ENCODE peak calls at places on chromosomes 6 and 20, in eight cellular contexts. U is fibroblast of villous mesenchyme, I is ovary, O is fibroblast of pulmonary artery, G is transverse colon, Y is tibial nerve, B is epithelial cell of esophagus, T is mammary epithelial cell. V is an unnamed sample.

GRCh38 chr6:13872681-13873080 is 52.1 kb upstream of the RNF182 start:
- DNase-seq in Y (no peak), T (no peak), O (no peak), I (no peak), U (no peak), B (no peak), G (no peak), V (no peak)

GRCh38 chr6:2966347-2966746 is 5.0 kb downstream of the SERPINB6 start:
- DNase-seq in B (no peak), G (no peak), U (no peak), O (no peak), I (no peak), Y (no peak), T (no peak), V (no peak)

GRCh38 chr6:36547646-36548400 is 544 bp upstream of the STK38 start:
- DNase-seq in Y (no peak), O (no peak), I (peak), U (no peak), B (no peak), G (no peak), T (no peak), V (no peak)

GRCh38 chr6:6823030-6823429 is 234.5 kb downstream of the LY86 start:
- DNase-seq in T (no peak), O (no peak), U (no peak), Y (no peak), G (no peak), I (no peak), B (no peak), V (no peak)

GRCh38 chr6:36364669-36365479 is 22.6 kb downstream of the ETV7 start:
- DNase-seq in U (no peak), G (no peak), B (peak), T (no peak), O (peak), I (no peak), Y (no peak), V (peak)

GRCh38 chr6:27505209-27506027 is 32.5 kb upstream of the ZNF184 start:
- DNase-seq in Y (peak), I (peak), U (peak), T (peak), G (peak), B (peak), O (peak), V (peak)

GRCh38 chr6:18362058-18362561 is 25.0 kb upstream of the RNF144B start:
- DNase-seq in G (no peak), I (no peak), Y (no peak), O (peak), B (peak), T (peak), U (peak), V (no peak)

GRCh38 chr6:35764238-35764896 is 12.0 kb upstream of the CLPSL2 start:
- DNase-seq in Y (no peak), U (no peak), O (no peak), B (peak), T (peak), I (no peak), G (no peak), V (no peak)

GRCh38 chr6:126923807-126924206 is 194.7 kb upstream of the RSPO3 start:
- DNase-seq in B (no peak), O (no peak), G (no peak), U (no peak), Y (no peak), I (no peak), T (no peak), V (no peak)

GRCh38 chr6:21321076-21321475 is 272.5 kb upstream of the SOX4 start:
- DNase-seq in Y (no peak), B (peak), U (no peak), O (no peak), T (no peak), I (no peak), G (no peak), V (no peak)

GRCh38 chr6:125099211-125100017 is 54.2 kb upstream of the TPD52L1 start:
- DNase-seq in O (peak), T (peak), G (peak), I (peak), U (peak), Y (no peak), B (peak), V (peak)

GRCh38 chr6:33705268-33705885 is 6.1 kb downstream of the UQCC2 start:
- DNase-seq in B (no peak), I (no peak), U (peak), Y (no peak), O (no peak), T (no peak), G (no peak), V (no peak)

GRCh38 chr6:6870914-6871313 is 236.8 kb upstream of the RREB1 start:
- DNase-seq in T (no peak), B (no peak), I (no peak), G (no peak), O (no peak), U (no peak), Y (no peak), V (no peak)

GRCh38 chr20:55415567-55416142 is 589.7 kb downstream of the CBLN4 start:
- DNase-seq in B (peak), O (no peak), Y (no peak), T (peak), I (no peak), U (peak), G (no peak), V (no peak)

GRCh38 chr6:23137596-23137995 is 568.2 kb downstream of the HDGFL1 start:
- DNase-seq in B (no peak), U (no peak), I (no peak), T (no peak), O (peak), Y (no peak), G (no peak), V (no peak)

GRCh38 chr20:39117486-39117885 is 155.3 kb downstream of the DHX35 start:
- DNase-seq in B (peak), I (no peak), O (peak), G (no peak), T (peak), Y (no peak), U (peak), V (no peak)

GRCh38 chr20:32972181-32973076 is 31.8 kb downstream of the SUN5 start:
- DNase-seq in G (peak), T (no peak), Y (no peak), O (no peak), U (no peak), B (no peak), I (no peak), V (peak)

GRCh38 chr6:36546664-36546957 is 668 bp downstream of the STK38 start:
- DNase-seq in T (peak), U (no peak), G (no peak), B (no peak), Y (no peak), O (no peak), I (no peak), V (no peak)

GRCh38 chr6:139530551-139530950 is 156.1 kb upstream of the CITED2 start:
- DNase-seq in O (no peak), B (no peak), I (no peak), Y (no peak), G (no peak), U (no peak), T (no peak), V (no peak)

GRCh38 chr20:18780731-18781130 is 32.9 kb upstream of the SCP2D1 start:
- DNase-seq in I (no peak), G (no peak), T (no peak), O (no peak), U (no peak), Y (no peak), B (no peak), V (no peak)

GRCh38 chr20:45097485-45098095 is 3.3 kb downstream of the KCNS1 start:
- DNase-seq in G (peak), U (peak), I (no peak), B (peak), T (no peak), O (peak), Y (no peak), V (peak)

GRCh38 chr20:45950330-45950646 is 15.8 kb downstream of the PCIF1 start:
- DNase-seq in Y (no peak), O (no peak), G (no peak), B (no peak), I (no peak), T (no peak), U (no peak), V (no peak)

GRCh38 chr6:157542405-157542943 is 161.5 kb downstream of the ZDHHC14 start:
- DNase-seq in U (no peak), I (no peak), T (no peak), Y (no peak), B (no peak), G (no peak), O (no peak), V (no peak)

GRCh38 chr6:122878809-122879208 is 89.8 kb downstream of the SMPDL3A start:
- DNase-seq in Y (no peak), G (no peak), I (no peak), O (no peak), B (no peak), T (no peak), U (no peak), V (no peak)

GRCh38 chr20:8755340-8756118 is 313.4 kb upstream of the PLCB4 start:
- DNase-seq in Y (no peak), I (no peak), O (no peak), T (no peak), U (no peak), G (no peak), B (no peak), V (no peak)

GRCh38 chr20:4916991-4917881 is 84.1 kb downstream of the SLC23A2 start:
- DNase-seq in I (no peak), G (no peak), O (peak), U (no peak), B (no peak), Y (no peak), T (peak), V (no peak)

GRCh38 chr6:125899726-125900182 is 56.8 kb upstream of the HINT3 start:
- DNase-seq in O (no peak), B (no peak), T (no peak), I (no peak), Y (no peak), U (no peak), G (no peak), V (no peak)

GRCh38 chr6:138685257-138685656 is 88.3 kb upstream of the CCDC28A start:
- DNase-seq in Y (no peak), B (peak), O (no peak), U (no peak), G (no peak), T (peak), I (no peak), V (no peak)

GRCh38 chr6:33702345-33702977 is 9.0 kb downstream of the UQCC2 start:
- DNase-seq in Y (no peak), T (peak), O (peak), G (peak), U (peak), I (no peak), B (peak), V (peak)

GRCh38 chr6:112096901-112097300 is 9.5 kb downstream of the FAM229B start:
- DNase-seq in O (no peak), I (no peak), G (no peak), U (no peak), Y (no peak), T (no peak), B (no peak), V (no peak)

GRCh38 chr6:30647039-30647801 is at the start of gene C6orf136:
- DNase-seq in G (peak), B (peak), Y (peak), T (peak), I (peak), U (peak), O (peak), V (peak)

GRCh38 chr20:36886859-36887778 is 11.2 kb downstream of the TLDC2 start:
- DNase-seq in Y (peak), G (peak), I (peak), T (peak), O (peak), B (peak), U (peak), V (peak)

GRCh38 chr6:25428758-25429317 is 149.7 kb downstream of the CARMIL1 start:
- DNase-seq in I (no peak), O (no peak), Y (no peak), G (no peak), U (no peak), T (no peak), B (no peak), V (no peak)

GRCh38 chr6:168190646-168191443 is 111.8 kb upstream of the FRMD1 start:
- DNase-seq in T (no peak), O (no peak), B (no peak), Y (no peak), U (no peak), G (no peak), I (no peak), V (no peak)

GRCh38 chr6:7646394-7646793 is 56.4 kb downstream of the SNRNP48 start:
- DNase-seq in B (peak), O (peak), G (no peak), U (no peak), I (no peak), T (peak), Y (no peak), V (no peak)

DNA sequence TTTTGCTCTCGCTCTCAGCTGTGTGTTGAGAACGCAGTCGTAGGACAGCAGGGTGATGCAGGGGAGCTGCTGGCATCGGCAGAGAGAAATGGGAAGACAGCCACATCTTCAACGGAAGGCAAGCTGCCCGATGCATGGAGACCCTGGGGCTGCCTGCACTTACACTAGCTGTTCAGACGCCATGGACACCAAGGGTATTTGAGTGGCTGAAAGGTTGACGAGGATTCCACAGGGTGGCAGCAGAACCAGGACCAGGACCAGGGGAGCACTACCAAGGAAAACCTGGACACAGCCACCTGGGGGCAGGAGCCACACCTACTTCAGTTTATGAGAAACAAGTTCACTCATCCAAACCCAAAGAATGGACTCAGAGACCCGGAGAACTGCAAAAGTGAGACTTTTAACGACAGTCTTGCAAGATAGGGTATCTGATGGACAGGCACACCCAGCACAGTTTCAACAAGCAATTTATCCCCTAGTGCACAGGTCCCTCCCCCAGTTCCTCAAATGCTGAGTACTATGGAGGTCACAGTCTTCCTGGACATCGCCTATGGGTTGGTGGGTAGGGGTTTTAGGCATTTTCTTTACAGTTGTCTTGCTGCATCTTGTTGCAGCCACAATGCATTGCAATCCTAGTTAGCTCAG is 56.3 kb upstream of the ENTPD6 start:
- DNase-seq in U (no peak), B (peak), G (no peak), I (no peak), O (no peak), Y (no peak), T (no peak), V (peak)
- TF ChIP-seq CTCF in U (no peak), B (peak), G (no peak), I (no peak), O (no peak), Y (no peak), T (no peak), V (no peak)

DNA sequence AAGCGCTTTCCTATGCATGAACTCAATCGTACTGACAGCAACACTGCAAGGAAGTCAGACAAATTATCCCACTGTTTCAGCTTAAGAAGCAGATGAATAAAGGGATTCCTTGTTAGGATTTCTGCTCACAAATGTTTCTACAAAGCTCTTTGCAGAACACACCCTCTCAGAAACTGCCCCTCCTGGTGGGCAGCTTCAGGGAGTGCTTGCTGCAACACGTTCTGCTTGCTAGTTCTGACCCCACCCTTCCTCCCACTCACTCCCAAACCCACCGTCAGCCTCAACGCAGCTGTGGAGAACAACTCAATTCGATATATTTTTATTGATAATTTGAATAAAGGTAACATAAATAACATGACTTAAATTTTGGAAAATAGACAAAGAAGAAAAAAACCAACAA is 250.8 kb upstream of the PRDM1 start:
- DNase-seq in G (peak), T (peak), U (peak), O (peak), Y (no peak), I (no peak), B (peak), V (peak)
- TF ChIP-seq CTCF in G (peak), T (peak), U (peak), O (no peak), Y (no peak), I (no peak), B (peak), V (peak)

GRCh38 chr6:28774292-28775051 is 149.3 kb downstream of the TRIM27 start:
- DNase-seq in I (no peak), Y (no peak), U (no peak), T (no peak), O (no peak), B (no peak), G (no peak), V (no peak)

GRCh38 chr6:28772480-28773381 is 151.1 kb downstream of the TRIM27 start:
- DNase-seq in G (no peak), T (no peak), O (no peak), U (no peak), B (peak), I (no peak), Y (no peak), V (no peak)

GRCh38 chr6:28770732-28771131 is 153.1 kb downstream of the TRIM27 start:
- DNase-seq in G (no peak), O (no peak), I (no peak), Y (no peak), B (no peak), U (no peak), T (no peak), V (no peak)

GRCh38 chr6:28769626-28770402 is 154.0 kb downstream of the TRIM27 start:
- DNase-seq in U (peak), T (peak), G (no peak), O (peak), B (peak), Y (no peak), I (no peak), V (no peak)

DNA sequence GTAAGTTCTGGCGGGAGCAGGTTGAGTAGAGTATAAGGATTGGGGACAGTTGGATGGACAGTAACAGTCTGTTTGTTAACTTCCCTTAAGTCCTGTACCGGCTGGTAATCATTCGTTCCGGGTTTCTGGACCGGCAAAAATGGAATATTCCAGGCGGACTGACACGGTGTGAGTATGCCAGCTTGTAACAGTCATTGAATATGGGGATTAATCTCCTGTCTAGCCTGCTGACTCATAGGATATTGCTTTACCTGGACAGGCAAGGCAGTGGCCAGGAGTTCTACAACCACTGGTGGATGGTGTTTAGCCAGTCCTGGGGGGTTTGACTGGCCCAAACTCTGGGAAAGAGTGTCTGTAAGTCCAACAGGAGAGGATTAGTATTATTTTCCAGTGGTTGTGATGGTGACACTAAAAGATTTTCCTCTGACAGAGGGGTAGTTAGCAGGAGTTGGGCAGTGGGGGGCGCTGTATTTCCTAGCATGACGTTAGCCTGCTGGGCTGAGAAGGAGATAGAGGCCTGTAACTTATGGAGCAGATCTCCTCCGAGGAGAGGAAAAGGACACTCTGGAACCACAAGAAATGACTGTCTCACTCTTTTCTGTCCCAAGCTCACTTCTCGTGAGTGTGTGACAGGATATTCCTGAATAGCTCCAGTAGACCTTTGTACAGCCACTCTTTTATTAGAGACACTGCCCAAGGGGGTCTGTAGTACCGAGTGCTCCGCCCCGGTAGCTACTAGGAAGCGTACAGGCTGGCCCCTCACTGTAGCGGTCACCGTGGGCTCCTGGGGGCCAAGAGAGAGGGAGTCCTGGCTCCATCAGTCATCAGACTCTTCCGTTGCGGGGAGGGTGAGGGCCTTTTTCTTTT is 152.2 kb downstream of the TRIM27 start:
- DNase-seq in T (peak), U (no peak), Y (no peak), I (no peak), G (no peak), B (peak), O (no peak), V (peak)
- TF ChIP-seq CTCF in T (peak), U (no peak), Y (no peak), I (no peak), G (no peak), B (no peak), O (no peak), V (no peak)

GRCh38 chr20:53827996-53828672 is 234.5 kb upstream of the ZNF217 start:
- DNase-seq in Y (peak), O (peak), U (peak), B (peak), G (no peak), I (no peak), T (peak), V (no peak)
- TF ChIP-seq CTCF in Y (no peak), O (no peak), U (no peak), B (no peak), G (no peak), I (no peak), T (no peak), V (no peak)

DNA sequence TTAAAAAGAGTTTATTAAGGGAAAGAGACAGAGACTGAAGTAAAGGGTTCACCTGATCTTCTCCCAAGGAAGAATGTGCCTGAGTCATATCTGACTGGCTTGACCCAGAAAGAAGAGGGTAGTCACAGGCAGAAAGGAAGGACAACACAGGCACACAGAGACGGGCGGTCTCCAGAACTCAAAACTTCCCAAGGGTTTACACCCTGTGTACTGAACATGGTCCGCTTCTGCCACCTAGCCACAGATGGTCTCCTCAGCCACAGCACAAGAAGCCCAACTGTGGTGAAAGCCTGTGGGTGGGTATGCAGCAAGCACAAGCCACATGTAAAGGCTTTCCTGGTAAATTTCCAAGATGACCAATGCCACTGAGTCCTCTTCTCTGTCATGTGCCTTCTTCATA is 17.2 kb downstream of the UNC5CL start:
- DNase-seq in Y (no peak), B (peak), T (peak), I (peak), O (peak), G (no peak), U (peak), V (no peak)
- TF ChIP-seq CTCF in Y (no peak), B (peak), T (peak), I (no peak), O (peak), G (no peak), U (peak), V (no peak)